ENCODE peak calls at places on chromosomes 2 and 18, in four cellular contexts. N is CD4-positive, alpha-beta memory T cell; W is neuronal stem cell; C is heart right ventricle. F is an unnamed sample.
A peak's percentile ranks its signal among the peaks of the same experiment; 100 is the strongest.

GRCh38 chr2:222355860-222356259 is 57.1 kb upstream of the PAX3 start:
- DNase-seq in W (no peak), C (no peak), N (no peak), F (no peak)

GRCh38 chr2:180017764-180018163 is 10.7 kb upstream of the CWC22 start:
- DNase-seq in W (no peak), N (no peak), C (no peak), F (no peak)

GRCh38 chr2:157839162-157839801 is 36.8 kb downstream of the ACVR1 start:
- DNase-seq in W (peak; percentile 85), C (no peak), N (no peak), F (no peak)

GRCh38 chr2:6368271-6368670 is 497.4 kb downstream of the CMPK2 start:
- DNase-seq in W (no peak), C (no peak), N (no peak), F (no peak)

GRCh38 chr18:389658-390357 is 110.7 kb downstream of the COLEC12 start:
- DNase-seq in W (no peak), N (no peak), C (no peak), F (no peak)

GRCh38 chr2:236516708-236517107 is 52.9 kb upstream of the ACKR3 start:
- DNase-seq in W (no peak), C (no peak), N (no peak), F (no peak)

GRCh38 chr2:11697103-11697871 is 27.3 kb upstream of the NTSR2 start:
- DNase-seq in C (peak; percentile 25), N (no peak), W (no peak), F (no peak)

GRCh38 chr2:197852127-197852526 is 47.7 kb downstream of the PLCL1 start:
- DNase-seq in C (peak; percentile 8), N (no peak), W (no peak), F (no peak)

GRCh38 chr18:27996792-27997191 is 180.1 kb downstream of the CDH2 start:
- DNase-seq in N (no peak), C (no peak), W (no peak), F (no peak)

GRCh38 chr2:174195253-174195652 is 53.1 kb downstream of the OLA1 start:
- DNase-seq in N (no peak), W (no peak), C (no peak), F (no peak)

GRCh38 chr18:28071199-28071598 is 105.7 kb downstream of the CDH2 start:
- DNase-seq in N (no peak), C (no peak), W (no peak), F (no peak)

GRCh38 chr2:27724191-27724590 is 47.3 kb upstream of the MRPL33 start:
- DNase-seq in W (no peak), N (no peak), C (no peak), F (no peak)

GRCh38 chr2:201254331-201254730 is 6.0 kb upstream of the CASP8 start:
- DNase-seq in W (no peak), C (no peak), N (peak; percentile 54), F (no peak)

GRCh38 chr2:158191076-158191566 is 89.4 kb downstream of the UPP2 start:
- DNase-seq in N (peak; percentile 55), W (no peak), C (no peak), F (peak; percentile 66)

GRCh38 chr2:97936199-97936598 is 59.5 kb downstream of the TMEM131 start:
- DNase-seq in W (peak; percentile 33), C (no peak), N (no peak), F (no peak)

GRCh38 chr2:116153729-116154128 is 1660.8 kb upstream of the DDX18 start:
- DNase-seq in W (no peak), C (no peak), N (no peak), F (no peak)
- H3K9me3 ChIP-seq in W (no peaks in the 10 kb centered on the region), C (peaks cover 5% of the 10 kb centered on the region), N (no peaks in the 10 kb centered on the region), F (peaks cover 3% of the 10 kb centered on the region)

GRCh38 chr18:76408480-76409067 is 86.5 kb downstream of the ZNF516 start:
- DNase-seq in W (no peak), C (no peak), N (no peak), F (no peak)
- H3K4me1 ChIP-seq in W (peaks cover 8% of the 10 kb centered on the region), C (peaks cover 39% of the 10 kb centered on the region), N (peaks cover 10% of the 10 kb centered on the region), F (no peaks in the 10 kb centered on the region)

GRCh38 chr2:121605820-121606733 is 43.2 kb downstream of the CLASP1 start:
- DNase-seq in W (no peak), N (no peak), C (no peak), F (no peak)
- H3K4me3 ChIP-seq in W (no peak overlapping the region), N (no peak overlapping the region), C (no peak overlapping the region), F (no peak overlapping the region)

GRCh38 chr2:194383404-194383803 is 1273.6 kb upstream of the SLC39A10 start:
- DNase-seq in C (no peak), W (peak; percentile 24), N (no peak), F (no peak)
- H3K9me3 ChIP-seq in C (no peaks in the 10 kb centered on the region), W (peaks cover 14% of the 10 kb centered on the region), N (no peaks in the 10 kb centered on the region), F (no peaks in the 10 kb centered on the region)

F was measured in naive thymus-derived CD4-positive, alpha-beta T cell.